ENCODE peak calls at places on chromosomes 2 and 18, in five cellular contexts. One of them, this sample, is unnamed.

GRCh38 chr2:147031897-147032296 is 812.9 kb upstream of the ACVR2A start:
- DNase-seq in H1: no peak
- DNase-seq in GM12878: no peak
- DNase-seq in HepG2: no peak
- DNase-seq in NT2/D1: no peak
- DNase-seq in this sample: no peak

GRCh38 chr18:6947328-6948030 is 170.1 kb downstream of the LAMA1 start:
- DNase-seq in GM12878: no peak
- DNase-seq in NT2/D1: no peak
- DNase-seq in HepG2: no peak
- DNase-seq in H1: no peak
- DNase-seq in this sample: no peak

GRCh38 chr2:182636694-182637093 is 79.4 kb upstream of the DNAJC10 start:
- DNase-seq in NT2/D1: no peak
- DNase-seq in H1: no peak
- DNase-seq in GM12878: no peak
- DNase-seq in HepG2: no peak
- DNase-seq in this sample: no peak

GRCh38 chr2:131027566-131028528 is 65.4 kb downstream of the FAM168B start:
- DNase-seq in HepG2: no peak
- DNase-seq in GM12878: no peak
- DNase-seq in H1: peak
- DNase-seq in NT2/D1: no peak
- DNase-seq in this sample: no peak

GRCh38 chr2:229235136-229235914 is 35.8 kb downstream of the PID1 start:
- DNase-seq in HepG2: no peak
- DNase-seq in NT2/D1: no peak
- DNase-seq in H1: peak
- DNase-seq in GM12878: no peak
- DNase-seq in this sample: no peak

GRCh38 chr2:28661589-28662001 is 90.0 kb upstream of the PPP1CB start:
- DNase-seq in NT2/D1: no peak
- DNase-seq in GM12878: no peak
- DNase-seq in H1: no peak
- DNase-seq in HepG2: no peak
- DNase-seq in this sample: no peak

GRCh38 chr2:199197448-199197847 is 260.3 kb downstream of the SATB2 start:
- DNase-seq in HepG2: no peak
- DNase-seq in H1: no peak
- DNase-seq in NT2/D1: no peak
- DNase-seq in GM12878: peak
- DNase-seq in this sample: no peak

GRCh38 chr18:8212893-8213805 is 396.1 kb upstream of the RAB12 start:
- DNase-seq in NT2/D1: no peak
- DNase-seq in H1: no peak
- DNase-seq in HepG2: no peak
- DNase-seq in GM12878: no peak
- DNase-seq in this sample: no peak

GRCh38 chr18:40452599-40452998 is 1502.4 kb upstream of the PIK3C3 start:
- DNase-seq in HepG2: no peak
- DNase-seq in NT2/D1: no peak
- DNase-seq in H1: no peak
- DNase-seq in GM12878: no peak
- DNase-seq in this sample: no peak

GRCh38 chr2:19041773-19042172 is 316.6 kb downstream of the OSR1 start:
- DNase-seq in GM12878: no peak
- DNase-seq in NT2/D1: no peak
- DNase-seq in HepG2: no peak
- DNase-seq in H1: no peak
- DNase-seq in this sample: no peak

GRCh38 chr18:77736817-77737216 is 487.2 kb downstream of the GALR1 start:
- DNase-seq in GM12878: no peak
- DNase-seq in HepG2: no peak
- DNase-seq in H1: no peak
- DNase-seq in NT2/D1: no peak
- DNase-seq in this sample: no peak

GRCh38 chr2:147937744-147938349 is 82.7 kb downstream of the ORC4 start:
- DNase-seq in H1: no peak
- DNase-seq in GM12878: no peak
- DNase-seq in NT2/D1: no peak
- DNase-seq in HepG2: peak
- DNase-seq in this sample: peak

GRCh38 chr2:138356178-138356577 is 145.4 kb upstream of the SPOPL start:
- DNase-seq in HepG2: peak
- DNase-seq in NT2/D1: no peak
- DNase-seq in GM12878: no peak
- DNase-seq in H1: no peak
- DNase-seq in this sample: no peak

GRCh38 chr2:42010743-42011298 is 37.0 kb upstream of the PKDCC start:
- DNase-seq in GM12878: no peak
- DNase-seq in HepG2: no peak
- DNase-seq in NT2/D1: no peak
- DNase-seq in H1: no peak
- DNase-seq in this sample: no peak

GRCh38 chr2:95266781-95267430 is 7.3 kb upstream of the PROM2 start:
- DNase-seq in H1: peak
- DNase-seq in GM12878: no peak
- DNase-seq in HepG2: no peak
- DNase-seq in NT2/D1: no peak
- DNase-seq in this sample: no peak

GRCh38 chr2:46460241-46460921 is 19.0 kb upstream of the TMEM247 start:
- DNase-seq in H1: no peak
- DNase-seq in NT2/D1: no peak
- DNase-seq in HepG2: peak
- DNase-seq in GM12878: no peak
- DNase-seq in this sample: no peak

GRCh38 chr2:102289129-102289528 is 22.2 kb upstream of the IL1RL1 start:
- DNase-seq in HepG2: no peak
- DNase-seq in H1: no peak
- DNase-seq in NT2/D1: no peak
- DNase-seq in GM12878: no peak
- DNase-seq in this sample: no peak

GRCh38 chr2:112493048-112493447 is 11.1 kb downstream of the TTL start:
- DNase-seq in NT2/D1: no peak
- DNase-seq in GM12878: no peak
- DNase-seq in H1: no peak
- DNase-seq in HepG2: no peak
- DNase-seq in this sample: no peak

GRCh38 chr18:57923606-57924005 is 120.4 kb upstream of the NEDD4L start:
- DNase-seq in GM12878: no peak
- DNase-seq in HepG2: no peak
- DNase-seq in H1: no peak
- DNase-seq in NT2/D1: no peak
- DNase-seq in this sample: no peak

GRCh38 chr2:209960676-209961630 is 41.5 kb upstream of the RPE start:
- DNase-seq in HepG2: peak
- DNase-seq in GM12878: no peak
- DNase-seq in NT2/D1: peak
- DNase-seq in H1: peak
- DNase-seq in this sample: peak

GRCh38 chr2:45724329-45724728 is 72.9 kb downstream of the PRKCE start:
- DNase-seq in GM12878: no peak
- DNase-seq in NT2/D1: no peak
- DNase-seq in H1: no peak
- DNase-seq in HepG2: no peak
- DNase-seq in this sample: no peak

GRCh38 chr2:238024986-238025385 is 35.8 kb upstream of the SCLY start:
- DNase-seq in H1: no peak
- DNase-seq in HepG2: no peak
- DNase-seq in GM12878: no peak
- DNase-seq in NT2/D1: no peak
- DNase-seq in this sample: no peak

GRCh38 chr2:28643911-28644334 is 107.7 kb upstream of the PPP1CB start:
- DNase-seq in GM12878: no peak
- DNase-seq in NT2/D1: no peak
- DNase-seq in H1: no peak
- DNase-seq in HepG2: no peak
- DNase-seq in this sample: no peak

GRCh38 chr2:134020608-134021007 is 233.3 kb upstream of the MGAT5 start:
- DNase-seq in H1: no peak
- DNase-seq in GM12878: peak
- DNase-seq in NT2/D1: no peak
- DNase-seq in HepG2: no peak
- DNase-seq in this sample: no peak

GRCh38 chr2:211045025-211045424 is 488.6 kb downstream of the CPS1 start:
- DNase-seq in GM12878: no peak
- DNase-seq in H1: no peak
- DNase-seq in NT2/D1: no peak
- DNase-seq in HepG2: no peak
- DNase-seq in this sample: no peak

GRCh38 chr2:151771599-151772358 is 37.5 kb upstream of the NEB start:
- DNase-seq in NT2/D1: no peak
- DNase-seq in GM12878: peak
- DNase-seq in HepG2: no peak
- DNase-seq in H1: no peak
- DNase-seq in this sample: no peak

GRCh38 chr18:77061291-77061945 is 71.2 kb downstream of the MBP start:
- DNase-seq in NT2/D1: no peak
- DNase-seq in HepG2: no peak
- DNase-seq in GM12878: no peak
- DNase-seq in H1: no peak
- DNase-seq in this sample: no peak

GRCh38 chr2:123915380-123915779 is 109.7 kb upstream of the CNTNAP5 start:
- DNase-seq in GM12878: no peak
- DNase-seq in HepG2: no peak
- DNase-seq in H1: no peak
- DNase-seq in NT2/D1: no peak
- DNase-seq in this sample: no peak

GRCh38 chr2:176471949-176472348 is 202.7 kb downstream of the MTX2 start:
- DNase-seq in NT2/D1: no peak
- DNase-seq in GM12878: no peak
- DNase-seq in HepG2: no peak
- DNase-seq in H1: no peak
- DNase-seq in this sample: no peak

DNA sequence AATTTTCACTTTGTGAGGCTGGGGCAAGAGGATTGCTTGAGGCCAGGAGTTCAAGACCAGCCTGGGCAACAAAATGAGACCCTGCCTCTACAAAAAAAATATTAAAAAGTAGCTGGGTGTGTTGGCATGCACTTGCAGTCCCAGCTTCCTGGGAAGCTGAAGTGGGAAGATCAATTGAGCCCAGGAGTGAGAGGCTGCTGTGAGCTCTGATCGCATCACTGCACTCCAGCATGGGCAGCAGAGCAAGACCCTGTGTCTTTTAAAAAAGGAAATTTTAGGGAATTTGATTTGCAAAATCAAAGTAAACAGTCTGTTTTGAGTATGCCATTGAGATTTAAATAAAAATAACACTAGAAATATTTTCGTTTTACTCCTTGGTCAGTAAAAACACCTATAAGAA is 27.4 kb downstream of the ATG16L1 start:
- DNase-seq in GM12878: no peak
- DNase-seq in H1: no peak
- DNase-seq in HepG2: no peak
- DNase-seq in NT2/D1: no peak
- DNase-seq in this sample: no peak
- TF ChIP-seq SUZ12 in GM12878: no peak
- TF ChIP-seq SUZ12 in H1: no peak
- TF ChIP-seq SUZ12 in HepG2: no peak
- TF ChIP-seq SUZ12 in NT2/D1: no peak
- TF ChIP-seq SUZ12 in this sample: no peak

DNA sequence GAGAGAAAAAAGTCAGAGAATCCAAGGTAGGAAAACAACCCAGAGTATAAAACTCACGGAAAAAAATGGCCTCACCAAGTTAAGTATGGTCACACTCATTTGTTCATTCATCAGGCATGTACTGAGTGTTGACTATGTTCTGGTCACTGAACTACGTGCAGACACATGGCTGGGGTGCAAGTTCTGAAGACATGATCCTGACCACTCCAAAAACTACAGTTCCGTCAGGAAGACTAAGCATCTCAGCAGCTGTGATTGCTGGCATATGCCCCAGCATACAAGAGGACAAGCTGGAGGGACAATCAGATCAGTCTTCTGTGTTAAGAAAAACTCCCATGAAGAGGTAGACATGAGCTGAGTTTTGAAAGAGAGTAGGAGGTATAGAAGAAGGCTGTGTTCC is 72.8 kb downstream of the TCF4 start:
- DNase-seq in H1: no peak
- DNase-seq in GM12878: no peak
- DNase-seq in NT2/D1: no peak
- DNase-seq in HepG2: no peak
- DNase-seq in this sample: no peak
- TF ChIP-seq SUZ12 in H1: no peak
- TF ChIP-seq SUZ12 in GM12878: no peak
- TF ChIP-seq SUZ12 in NT2/D1: no peak
- TF ChIP-seq SUZ12 in HepG2: no peak
- TF ChIP-seq SUZ12 in this sample: no peak

DNA sequence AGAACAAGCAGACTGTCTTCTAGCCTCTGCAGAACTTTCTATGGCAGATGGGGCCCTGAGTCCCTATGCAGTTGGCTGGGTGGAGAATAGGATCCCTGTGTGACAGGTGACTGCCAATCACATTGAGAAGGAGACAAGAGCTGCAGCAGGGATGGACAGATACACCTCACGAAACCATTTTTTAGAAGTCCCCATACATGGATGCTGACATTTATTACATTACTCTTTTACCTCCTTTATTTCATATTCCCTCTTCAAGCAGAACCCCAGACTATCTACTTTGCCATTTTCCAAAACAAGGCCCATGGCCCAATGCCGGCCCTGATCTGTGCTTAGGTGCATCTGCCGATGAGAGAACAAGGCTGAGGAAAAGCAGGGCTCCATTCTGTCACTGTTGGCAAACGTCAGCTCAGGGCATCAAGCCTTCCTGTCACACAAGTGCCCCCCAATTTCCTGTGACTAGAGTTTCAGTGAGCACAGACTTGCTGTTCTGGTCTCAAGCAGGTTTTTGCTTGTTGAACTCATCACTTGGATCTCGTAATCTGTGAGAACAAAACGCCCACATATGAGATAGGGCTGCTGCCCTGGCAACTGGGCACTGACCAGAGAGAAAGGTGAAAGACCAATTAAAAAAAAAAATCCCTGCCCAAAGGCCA is 35.8 kb downstream of the LOXHD1 start:
- DNase-seq in GM12878: no peak
- DNase-seq in NT2/D1: no peak
- DNase-seq in HepG2: no peak
- DNase-seq in H1: peak
- DNase-seq in this sample: no peak
- TF ChIP-seq SUZ12 in GM12878: no peak
- TF ChIP-seq SUZ12 in NT2/D1: no peak
- TF ChIP-seq SUZ12 in HepG2: no peak
- TF ChIP-seq SUZ12 in H1: no peak
- TF ChIP-seq SUZ12 in this sample: no peak

DNA sequence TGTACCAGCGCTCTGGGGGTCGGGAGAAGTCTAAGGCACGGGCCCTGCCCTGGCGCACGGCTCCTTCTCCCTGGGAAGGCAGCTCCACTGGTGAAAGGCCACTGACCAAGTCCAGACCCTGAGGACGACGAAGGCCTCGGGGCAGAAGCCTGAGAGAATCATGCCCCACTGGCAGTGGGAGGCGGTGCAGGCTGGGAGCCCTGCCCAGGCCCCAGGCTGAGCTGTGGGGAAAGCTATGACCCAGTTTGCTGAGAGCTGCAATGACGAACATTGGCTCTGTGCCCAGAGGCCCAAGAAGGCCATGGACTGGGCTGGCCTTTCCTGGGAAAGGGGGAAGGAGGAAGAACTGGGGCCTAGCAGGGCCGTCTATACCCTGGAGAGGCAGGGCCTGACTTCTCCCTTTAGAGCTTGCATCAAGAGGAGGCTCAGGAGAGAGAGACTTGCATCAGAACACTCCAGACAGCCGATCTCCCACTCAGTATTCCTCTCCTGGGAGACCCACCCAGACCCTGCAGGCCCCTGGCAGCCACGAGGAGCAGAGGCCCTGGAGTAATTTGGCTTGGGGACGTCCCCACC is 32.9 kb downstream of the HS1BP3 start:
- DNase-seq in NT2/D1: no peak
- DNase-seq in HepG2: peak
- DNase-seq in GM12878: no peak
- DNase-seq in H1: no peak
- DNase-seq in this sample: peak
- TF ChIP-seq SUZ12 in NT2/D1: no peak
- TF ChIP-seq SUZ12 in HepG2: no peak
- TF ChIP-seq SUZ12 in GM12878: no peak
- TF ChIP-seq SUZ12 in H1: no peak
- TF ChIP-seq SUZ12 in this sample: no peak